ENCODE peak calls at places on chromosomes 3 and 15, in six cellular contexts. S, G, U, X, E and M are unnamed samples.
A peak's percentile ranks its signal among the peaks of the same experiment; 100 is the strongest.

GRCh38 chr15:89479173-89479572 is 17.2 kb downstream of the RHCG start:
- DNase-seq in U (no peak), G (no peak), S (no peak), E (no peak), X (no peak), M (no peak)

GRCh38 chr15:58440922-58441321 is 9.1 kb downstream of the LIPC start:
- DNase-seq in S (no peak), E (no peak), G (no peak), X (no peak), U (no peak), M (no peak)

GRCh38 chr15:38474155-38474757 is 20.3 kb downstream of the FAM98B start:
- DNase-seq in X (no peak), G (peak; percentile 68), E (peak; percentile 80), S (no peak), U (no peak), M (peak; percentile 39)

GRCh38 chr15:68730491-68731317 is 90.0 kb downstream of the ANP32A start:
- DNase-seq in S (peak; percentile 48), X (no peak), G (peak; percentile 61), U (peak; percentile 45), E (peak; percentile 72), M (peak; percentile 54)

GRCh38 chr15:71757741-71758530 is 52.4 kb upstream of the NR2E3 start:
- DNase-seq in G (no peak), S (no peak), E (no peak), X (peak; percentile 76), U (no peak), M (no peak)

GRCh38 chr3:49217688-49218470 is 46.5 kb downstream of the KLHDC8B start:
- DNase-seq in S (peak; percentile 33), U (peak; percentile 71), G (peak; percentile 16), X (no peak), E (peak; percentile 41), M (no peak)

GRCh38 chr15:80885180-80885579 is 104.4 kb downstream of the MESD start:
- DNase-seq in X (no peak), E (no peak), U (no peak), G (no peak), S (no peak), M (no peak)

GRCh38 chr15:82985688-82986441 is at the start of gene RAMAC:
- DNase-seq in X (peak; percentile 88), G (peak; percentile 92), U (peak; percentile 89), E (peak; percentile 96), S (peak; percentile 85), M (peak; percentile 87)

GRCh38 chr3:105369501-105370371 is 3.0 kb downstream of the ALCAM start:
- DNase-seq in E (peak; percentile 80), U (peak; percentile 81), G (peak; percentile 77), S (peak; percentile 72), X (peak; percentile 95), M (peak; percentile 18)

GRCh38 chr15:70793694-70794093 is 30.3 kb upstream of the UACA start:
- DNase-seq in X (no peak), G (no peak), U (no peak), E (no peak), S (no peak), M (no peak)

GRCh38 chr15:68635142-68635541 is 56.3 kb downstream of the CORO2B start:
- DNase-seq in X (no peak), E (no peak), U (peak; percentile 65), G (no peak), S (peak; percentile 41), M (no peak)

GRCh38 chr3:104933981-104934380 is 432.7 kb upstream of the ALCAM start:
- DNase-seq in X (no peak), U (no peak), G (no peak), E (no peak), S (no peak), M (no peak)

GRCh38 chr15:51077565-51078153 is 17.0 kb downstream of the TNFAIP8L3 start:
- DNase-seq in U (peak; percentile 89), S (peak; percentile 71), X (peak; percentile 81), E (peak; percentile 86), G (peak; percentile 56), M (peak; percentile 17)

GRCh38 chr15:61749169-61749568 is 311.1 kb downstream of the VPS13C start:
- DNase-seq in X (no peak), E (no peak), G (no peak), U (no peak), S (no peak), M (no peak)

DNA sequence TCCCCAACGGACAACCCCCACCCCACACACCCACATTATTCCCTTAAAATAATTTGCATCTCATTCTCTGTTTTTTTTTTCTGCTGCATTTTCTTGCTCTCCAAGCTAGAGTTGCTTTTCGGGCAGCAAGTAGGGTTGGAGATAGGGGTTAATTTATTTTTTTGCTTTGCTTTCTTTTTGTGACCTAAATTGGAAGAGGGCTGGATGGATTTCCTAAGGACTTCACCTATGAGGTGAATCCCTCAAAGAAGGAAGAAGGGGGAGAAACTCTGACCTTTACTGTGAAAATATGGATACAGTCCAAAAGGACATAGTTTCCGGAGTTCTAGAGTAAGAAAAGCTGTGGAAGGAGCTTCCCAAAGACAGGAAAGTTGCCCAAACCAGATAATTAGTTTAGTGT is 6.7 kb downstream of the SOX2 start:
- DNase-seq in S (no peak), G (no peak), E (no peak), U (no peak), X (no peak), M (no peak)
- H3K4me1 ChIP-seq in S (peaks cover 3% of the 10 kb centered on the region), G (peaks cover 63% of the 10 kb centered on the region), E (no peaks in the 10 kb centered on the region), U (no peaks in the 10 kb centered on the region), X (peaks cover 5% of the 10 kb centered on the region), M (no peaks in the 10 kb centered on the region)

GRCh38 chr3:157064402-157064801 is 95.5 kb downstream of the CCNL1 start:
- DNase-seq in U (no peak), X (no peak), S (no peak), E (no peak), G (no peak), M (no peak)

GRCh38 chr3:157063926-157064325 is 96.0 kb downstream of the CCNL1 start:
- DNase-seq in G (no peak), S (no peak), U (no peak), E (peak; percentile 37), X (no peak), M (no peak)

GRCh38 chr3:157066335-157067071 is 93.4 kb downstream of the CCNL1 start:
- DNase-seq in S (no peak), X (no peak), G (no peak), E (peak; percentile 76), U (peak; percentile 32), M (no peak)

GRCh38 chr3:157067114-157067513 is 92.8 kb downstream of the CCNL1 start:
- DNase-seq in U (no peak), X (no peak), S (no peak), E (no peak), G (no peak), M (no peak)

GRCh38 chr3:157065201-157065600 is 94.7 kb downstream of the CCNL1 start:
- DNase-seq in U (no peak), X (no peak), E (no peak), S (no peak), G (peak; percentile 62), M (no peak)
- H3K27me3 ChIP-seq in U (no peaks in the 10 kb centered on the region), X (no peaks in the 10 kb centered on the region), E (no peaks in the 10 kb centered on the region), S (no peaks in the 10 kb centered on the region), G (peaks cover 50% of the 10 kb centered on the region), M (no peaks in the 10 kb centered on the region)

DNA sequence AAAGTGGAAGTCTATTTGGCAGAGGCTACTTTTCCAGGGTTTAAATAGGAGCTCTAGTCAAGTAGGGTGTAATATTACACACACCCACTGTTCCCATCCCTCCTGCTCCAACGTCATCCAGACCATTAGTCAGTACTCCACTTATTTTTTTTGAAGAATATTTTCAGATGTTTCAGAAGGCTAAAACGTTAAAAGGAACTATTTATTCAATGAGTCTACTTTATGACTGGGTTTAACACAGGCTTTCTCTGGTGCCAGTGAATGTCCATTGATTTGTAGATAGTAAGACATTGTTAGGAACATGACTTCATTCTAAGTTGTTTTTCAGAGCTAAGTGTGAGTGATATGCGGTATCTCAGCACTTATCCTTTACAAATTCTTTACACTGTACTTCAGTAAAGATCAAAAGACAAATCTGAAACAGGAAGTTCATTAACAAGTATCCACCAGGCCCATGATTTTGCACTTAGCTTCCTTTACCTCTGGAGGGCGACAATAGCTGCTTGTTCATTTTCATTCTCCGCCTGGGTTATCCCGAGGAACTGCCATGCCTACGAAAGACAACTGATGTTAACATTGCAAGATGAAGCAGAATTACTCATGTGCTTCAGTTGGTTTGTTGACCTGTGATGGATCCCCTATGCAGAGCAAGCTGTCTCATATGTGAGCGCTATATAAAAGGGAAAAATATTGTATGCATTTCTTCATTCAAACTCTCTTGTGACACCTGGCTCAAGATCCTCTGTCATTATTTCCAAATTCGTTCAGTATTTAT is 158.7 kb downstream of the USP13 start:
- DNase-seq in G (peak; percentile 74), X (no peak), S (no peak), U (peak; percentile 16), E (peak; percentile 81), M (no peak)
- TF ChIP-seq CTCF in G (peak; percentile 83), X (peak; percentile 47), S (peak; percentile 76), U (peak; percentile 23), E (peak; percentile 67), M (no peak)

DNA sequence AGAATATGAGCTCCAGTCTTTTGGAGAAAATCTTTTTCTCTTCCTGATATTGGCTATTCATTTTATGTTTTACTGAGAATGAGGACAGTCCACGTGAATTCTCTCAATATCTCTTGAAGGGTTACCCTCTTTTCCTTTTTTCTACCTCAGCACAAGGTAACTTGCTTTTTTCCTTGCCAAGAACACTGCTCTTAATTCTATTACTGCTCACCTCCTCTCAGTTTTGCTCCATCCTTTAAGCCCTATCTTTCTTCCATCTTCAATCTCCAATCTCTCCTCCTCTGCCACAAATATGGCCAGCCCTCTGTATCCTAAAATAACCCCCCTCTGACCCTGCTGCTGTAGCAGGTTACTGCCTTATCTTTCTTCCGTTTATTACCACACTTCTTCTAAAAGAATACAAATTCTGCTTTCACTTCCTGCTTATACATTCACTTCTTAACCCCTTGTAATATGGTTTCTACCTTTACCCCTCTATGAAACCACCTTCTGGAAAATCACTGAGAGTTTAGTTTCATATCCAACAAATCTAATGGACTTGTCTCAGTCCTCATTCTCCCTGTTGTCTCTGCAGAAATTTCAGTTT is 89.0 kb downstream of the NFKBIZ start:
- DNase-seq in E (no peak), S (no peak), X (no peak), U (no peak), G (no peak), M (no peak)
- H3K4me1 ChIP-seq in E (peaks cover 53% of the 10 kb centered on the region), S (peaks cover 42% of the 10 kb centered on the region), X (peaks cover 28% of the 10 kb centered on the region), U (no peaks in the 10 kb centered on the region), G (no peaks in the 10 kb centered on the region), M (peaks cover 78% of the 10 kb centered on the region)

DNA sequence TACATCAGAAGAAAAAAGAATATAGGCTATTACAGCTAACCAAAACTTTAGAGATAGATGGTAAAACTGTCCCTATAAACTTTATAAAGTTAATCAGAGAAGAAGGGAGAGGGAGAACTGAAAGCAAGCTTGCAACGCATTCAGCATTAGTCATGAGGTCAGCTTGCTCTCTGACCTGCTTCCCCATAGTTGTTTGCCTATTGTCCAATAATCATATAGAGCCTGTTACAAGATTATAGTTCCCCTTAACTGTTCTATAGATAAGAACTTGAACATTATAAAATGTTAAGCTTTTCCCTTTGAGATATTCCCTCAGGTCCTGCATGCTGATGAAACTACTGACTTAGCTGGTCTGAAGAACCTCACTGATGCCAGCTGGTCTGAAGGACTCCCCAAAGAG is 74.5 kb downstream of the CPNE4 start:
- DNase-seq in X (no peak), S (no peak), G (no peak), E (peak; percentile 72), U (no peak), M (no peak)
- H3K27me3 ChIP-seq in X (no peaks in the 10 kb centered on the region), S (no peaks in the 10 kb centered on the region), G (no peaks in the 10 kb centered on the region), E (no peaks in the 10 kb centered on the region), U (no peaks in the 10 kb centered on the region), M (no peaks in the 10 kb centered on the region)

DNA sequence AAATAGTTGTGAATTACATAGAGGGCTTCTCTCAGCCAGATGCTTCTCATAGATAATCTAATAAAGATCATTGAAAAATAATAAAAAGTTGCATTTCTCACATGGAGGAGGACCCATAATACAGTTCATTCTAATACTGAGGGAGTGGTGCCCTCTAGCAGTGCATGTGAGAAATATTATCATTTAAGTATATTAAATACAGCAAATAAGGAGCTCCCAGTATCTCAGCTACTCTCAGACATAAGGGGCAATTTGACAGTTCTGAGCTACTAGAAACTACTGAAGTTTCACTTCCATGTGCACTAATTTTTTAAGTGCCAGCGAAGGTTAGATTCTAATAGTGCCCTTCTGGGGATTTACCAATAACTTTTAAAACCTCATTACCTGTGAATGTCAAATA is 188.3 kb downstream of the IL5RA start:
- DNase-seq in G (peak; percentile 21), X (no peak), U (no peak), E (peak; percentile 11), S (no peak), M (no peak)
- TF ChIP-seq CTCF in G (peak; percentile 57), X (peak; percentile 12), U (no peak), E (peak; percentile 18), S (peak; percentile 46), M (no peak)